ENCODE peak calls at places on chromosomes 2 and 18, in six cellular contexts. One of them, this sample, is unnamed.

GRCh38 chr2:54502731-54503130 is 46.6 kb downstream of the SPTBN1 start:
- DNase-seq in IMR-90: no peak
- DNase-seq in HCT116: no peak
- DNase-seq in HepG2: no peak
- DNase-seq in GM12878: no peak
- DNase-seq in K562: no peak
- DNase-seq in this sample: no peak

GRCh38 chr2:202378661-202379338 is 2.7 kb downstream of the BMPR2 start:
- DNase-seq in IMR-90: no peak
- DNase-seq in HCT116: no peak
- DNase-seq in HepG2: no peak
- DNase-seq in GM12878: no peak
- DNase-seq in K562: no peak
- DNase-seq in this sample: no peak

GRCh38 chr2:128155970-128156369 is 65.0 kb downstream of the UGGT1 start:
- DNase-seq in IMR-90: no peak
- DNase-seq in HCT116: no peak
- DNase-seq in HepG2: no peak
- DNase-seq in GM12878: no peak
- DNase-seq in K562: no peak
- DNase-seq in this sample: no peak

GRCh38 chr18:2223859-2224258 is 347.4 kb downstream of the METTL4 start:
- DNase-seq in IMR-90: peak
- DNase-seq in HCT116: peak
- DNase-seq in HepG2: peak
- DNase-seq in GM12878: no peak
- DNase-seq in K562: peak
- DNase-seq in this sample: no peak

GRCh38 chr2:20184067-20184938 is 40.6 kb downstream of the SDC1 start:
- DNase-seq in IMR-90: peak
- DNase-seq in HCT116: no peak
- DNase-seq in HepG2: peak
- DNase-seq in GM12878: no peak
- DNase-seq in K562: no peak
- DNase-seq in this sample: peak

GRCh38 chr2:239289545-239289944 is 111.3 kb downstream of the HDAC4 start:
- DNase-seq in IMR-90: no peak
- DNase-seq in HCT116: no peak
- DNase-seq in HepG2: no peak
- DNase-seq in GM12878: no peak
- DNase-seq in K562: no peak
- DNase-seq in this sample: no peak

GRCh38 chr2:73075477-73076373 is 4.2 kb upstream of the SFXN5 start:
- DNase-seq in IMR-90: peak
- DNase-seq in HCT116: no peak
- DNase-seq in HepG2: no peak
- DNase-seq in GM12878: no peak
- DNase-seq in K562: no peak
- DNase-seq in this sample: no peak

GRCh38 chr2:231483398-231484329 is 19.4 kb upstream of the NCL start:
- DNase-seq in IMR-90: no peak
- DNase-seq in HCT116: no peak
- DNase-seq in HepG2: no peak
- DNase-seq in GM12878: no peak
- DNase-seq in K562: no peak
- DNase-seq in this sample: no peak

GRCh38 chr2:152369176-152369860 is 34.3 kb downstream of the FMNL2 start:
- DNase-seq in IMR-90: peak
- DNase-seq in HCT116: no peak
- DNase-seq in HepG2: peak
- DNase-seq in GM12878: no peak
- DNase-seq in K562: no peak
- DNase-seq in this sample: no peak

GRCh38 chr18:59123588-59124369 is 15.9 kb upstream of the SEC11C start:
- DNase-seq in IMR-90: peak
- DNase-seq in HCT116: no peak
- DNase-seq in HepG2: no peak
- DNase-seq in GM12878: no peak
- DNase-seq in K562: no peak
- DNase-seq in this sample: peak

GRCh38 chr2:157336137-157336721 is 10.6 kb upstream of the ERMN start:
- DNase-seq in IMR-90: peak
- DNase-seq in HCT116: peak
- DNase-seq in HepG2: peak
- DNase-seq in GM12878: no peak
- DNase-seq in K562: peak
- DNase-seq in this sample: peak

GRCh38 chr2:26712486-26713465 is 20.3 kb downstream of the KCNK3 start:
- DNase-seq in IMR-90: no peak
- DNase-seq in HCT116: no peak
- DNase-seq in HepG2: no peak
- DNase-seq in GM12878: no peak
- DNase-seq in K562: no peak
- DNase-seq in this sample: no peak

GRCh38 chr2:211390506-211390905 is 834.1 kb downstream of the CPS1 start:
- DNase-seq in IMR-90: no peak
- DNase-seq in HCT116: no peak
- DNase-seq in HepG2: no peak
- DNase-seq in GM12878: no peak
- DNase-seq in K562: no peak
- DNase-seq in this sample: no peak

GRCh38 chr2:24926220-24926601 is 6.2 kb upstream of the ADCY3 start:
- DNase-seq in IMR-90: no peak
- DNase-seq in HCT116: no peak
- DNase-seq in HepG2: no peak
- DNase-seq in GM12878: no peak
- DNase-seq in K562: no peak
- DNase-seq in this sample: no peak
- H3K4me3 ChIP-seq in IMR-90: no peak
- H3K4me3 ChIP-seq in HCT116: no peak
- H3K4me3 ChIP-seq in HepG2: no peak
- H3K4me3 ChIP-seq in GM12878: no peak
- H3K4me3 ChIP-seq in K562: no peak
- H3K4me3 ChIP-seq in this sample: no peak

GRCh38 chr18:75353357-75353756 is 74.1 kb downstream of the SMIM21 start:
- DNase-seq in IMR-90: no peak
- DNase-seq in HCT116: no peak
- DNase-seq in HepG2: no peak
- DNase-seq in GM12878: no peak
- DNase-seq in K562: no peak
- DNase-seq in this sample: no peak
- TF ChIP-seq RAD21 in IMR-90: no peak
- TF ChIP-seq RAD21 in HCT116: no peak
- TF ChIP-seq RAD21 in HepG2: no peak
- TF ChIP-seq RAD21 in GM12878: no peak
- TF ChIP-seq RAD21 in K562: no peak
- TF ChIP-seq RAD21 in this sample: no peak

GRCh38 chr2:42008241-42008911 is 39.4 kb upstream of the PKDCC start:
- DNase-seq in IMR-90: peak
- DNase-seq in HCT116: no peak
- DNase-seq in HepG2: no peak
- DNase-seq in GM12878: no peak
- DNase-seq in K562: no peak
- DNase-seq in this sample: no peak
- H3K4me3 ChIP-seq in IMR-90: no peak
- H3K4me3 ChIP-seq in HCT116: no peak
- H3K4me3 ChIP-seq in HepG2: no peak
- H3K4me3 ChIP-seq in GM12878: no peak
- H3K4me3 ChIP-seq in K562: no peak
- H3K4me3 ChIP-seq in this sample: no peak

GRCh38 chr2:233824373-233824772 is 30.0 kb downstream of the HJURP start:
- DNase-seq in IMR-90: no peak
- DNase-seq in HCT116: no peak
- DNase-seq in HepG2: no peak
- DNase-seq in GM12878: no peak
- DNase-seq in K562: no peak
- DNase-seq in this sample: no peak
- TF ChIP-seq RAD21 in IMR-90: no peak
- TF ChIP-seq RAD21 in HCT116: no peak
- TF ChIP-seq RAD21 in HepG2: no peak
- TF ChIP-seq RAD21 in GM12878: no peak
- TF ChIP-seq RAD21 in K562: no peak
- TF ChIP-seq RAD21 in this sample: no peak

DNA sequence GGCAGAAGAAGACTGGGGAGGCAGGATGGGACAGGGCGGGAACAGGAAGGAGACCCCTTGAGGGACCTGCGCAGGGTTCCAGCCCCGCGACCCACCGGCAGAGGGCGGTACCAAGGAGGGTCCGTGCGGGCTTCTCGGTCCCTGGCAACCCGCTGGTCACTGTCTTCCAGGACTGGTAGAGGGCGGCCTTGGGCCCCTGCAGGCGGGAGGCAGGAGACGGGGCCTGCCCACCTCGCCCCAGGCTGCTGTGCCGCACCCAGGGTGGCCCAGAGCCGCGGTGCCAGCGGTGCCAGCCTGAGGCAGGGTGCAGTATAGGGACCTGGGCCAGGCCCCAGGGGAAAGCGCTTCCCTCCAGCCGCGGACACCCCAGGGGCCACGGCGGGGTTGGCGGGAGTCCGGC is 34.5 kb downstream of the NEURL3 start:
- DNase-seq in IMR-90: peak
- DNase-seq in HCT116: no peak
- DNase-seq in HepG2: no peak
- DNase-seq in GM12878: no peak
- DNase-seq in K562: peak
- DNase-seq in this sample: peak
- H3K4me3 ChIP-seq in IMR-90: no peak
- H3K4me3 ChIP-seq in HCT116: no peak
- H3K4me3 ChIP-seq in HepG2: no peak
- H3K4me3 ChIP-seq in GM12878: no peak
- H3K4me3 ChIP-seq in K562: no peak
- H3K4me3 ChIP-seq in this sample: no peak

DNA sequence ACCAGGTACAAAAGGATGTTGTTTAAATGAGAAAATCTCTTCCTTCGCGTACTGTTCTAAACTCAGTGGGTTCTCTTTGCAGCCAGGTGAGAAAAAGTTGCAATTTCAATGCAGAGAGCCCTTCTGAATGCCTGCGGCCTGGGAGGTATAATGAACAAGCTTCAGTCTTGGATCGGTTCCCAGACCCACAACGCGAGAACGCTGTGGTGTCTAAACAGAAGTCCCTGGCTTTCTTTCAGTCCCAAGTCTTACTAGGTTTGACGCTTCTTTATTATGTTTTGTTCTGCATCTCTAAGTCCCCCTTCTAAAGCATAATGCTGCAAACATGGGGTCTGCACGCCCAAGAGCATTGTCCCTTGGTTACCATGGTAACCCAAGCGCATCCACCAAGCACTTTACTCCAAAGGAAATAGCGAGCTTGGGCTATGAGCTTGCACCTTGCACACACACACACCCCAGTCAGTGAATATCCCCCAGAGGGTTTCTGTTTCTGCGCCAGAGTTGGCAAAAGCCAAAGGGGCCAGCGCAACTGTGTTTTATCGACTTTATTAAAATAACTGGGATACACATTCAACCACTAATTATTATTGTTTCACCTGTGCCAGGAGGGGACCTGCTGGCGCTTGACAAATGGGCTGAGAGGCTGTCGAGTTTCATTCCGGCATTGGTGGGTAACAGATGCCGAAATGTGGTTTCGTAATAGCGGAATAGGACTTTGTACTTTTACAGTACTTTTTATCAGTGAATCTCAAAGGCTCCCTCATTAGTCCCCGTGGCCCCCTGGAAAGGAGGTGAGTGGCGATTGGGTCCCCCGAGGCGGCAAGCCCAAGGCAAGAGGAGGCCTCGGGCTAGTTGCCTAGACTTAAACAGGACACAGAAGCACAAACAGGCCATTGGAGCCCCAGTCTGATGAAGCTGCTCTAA is 193.6 kb downstream of the INO80D start:
- DNase-seq in IMR-90: peak
- DNase-seq in HCT116: no peak
- DNase-seq in HepG2: peak
- DNase-seq in GM12878: no peak
- DNase-seq in K562: no peak
- DNase-seq in this sample: no peak
- TF ChIP-seq RAD21 in IMR-90: no peak
- TF ChIP-seq RAD21 in HCT116: no peak
- TF ChIP-seq RAD21 in HepG2: no peak
- TF ChIP-seq RAD21 in GM12878: no peak
- TF ChIP-seq RAD21 in K562: no peak
- TF ChIP-seq RAD21 in this sample: no peak

GRCh38 chr18:48136051-48136543 is 205.6 kb upstream of the SMAD2 start:
- DNase-seq in IMR-90: no peak
- DNase-seq in HCT116: no peak
- DNase-seq in HepG2: no peak
- DNase-seq in GM12878: no peak
- DNase-seq in K562: no peak
- DNase-seq in this sample: no peak
- H3K4me3 ChIP-seq in IMR-90: no peak
- H3K4me3 ChIP-seq in HCT116: peak
- H3K4me3 ChIP-seq in HepG2: peak
- H3K4me3 ChIP-seq in GM12878: no peak
- H3K4me3 ChIP-seq in K562: no peak
- H3K4me3 ChIP-seq in this sample: peak

GRCh38 chr2:10039658-10040410 is 3.5 kb upstream of the KLF11 start:
- DNase-seq in IMR-90: no peak
- DNase-seq in HCT116: no peak
- DNase-seq in HepG2: no peak
- DNase-seq in GM12878: no peak
- DNase-seq in K562: no peak
- DNase-seq in this sample: no peak
- TF ChIP-seq RAD21 in IMR-90: no peak
- TF ChIP-seq RAD21 in HCT116: no peak
- TF ChIP-seq RAD21 in HepG2: no peak
- TF ChIP-seq RAD21 in GM12878: no peak
- TF ChIP-seq RAD21 in K562: no peak
- TF ChIP-seq RAD21 in this sample: no peak

GRCh38 chr2:68692511-68692910 is 42.1 kb upstream of the ARHGAP25 start:
- DNase-seq in IMR-90: no peak
- DNase-seq in HCT116: no peak
- DNase-seq in HepG2: no peak
- DNase-seq in GM12878: no peak
- DNase-seq in K562: no peak
- DNase-seq in this sample: no peak

GRCh38 chr2:68693947-68694346 is 40.7 kb upstream of the ARHGAP25 start:
- DNase-seq in IMR-90: no peak
- DNase-seq in HCT116: no peak
- DNase-seq in HepG2: no peak
- DNase-seq in GM12878: no peak
- DNase-seq in K562: no peak
- DNase-seq in this sample: no peak

GRCh38 chr2:68687018-68687417 is 43.6 kb downstream of the PROKR1 start:
- DNase-seq in IMR-90: no peak
- DNase-seq in HCT116: no peak
- DNase-seq in HepG2: no peak
- DNase-seq in GM12878: no peak
- DNase-seq in K562: no peak
- DNase-seq in this sample: no peak

GRCh38 chr2:68689553-68690537 is 44.8 kb upstream of the ARHGAP25 start:
- DNase-seq in IMR-90: no peak
- DNase-seq in HCT116: no peak
- DNase-seq in HepG2: no peak
- DNase-seq in GM12878: peak
- DNase-seq in K562: no peak
- DNase-seq in this sample: no peak

DNA sequence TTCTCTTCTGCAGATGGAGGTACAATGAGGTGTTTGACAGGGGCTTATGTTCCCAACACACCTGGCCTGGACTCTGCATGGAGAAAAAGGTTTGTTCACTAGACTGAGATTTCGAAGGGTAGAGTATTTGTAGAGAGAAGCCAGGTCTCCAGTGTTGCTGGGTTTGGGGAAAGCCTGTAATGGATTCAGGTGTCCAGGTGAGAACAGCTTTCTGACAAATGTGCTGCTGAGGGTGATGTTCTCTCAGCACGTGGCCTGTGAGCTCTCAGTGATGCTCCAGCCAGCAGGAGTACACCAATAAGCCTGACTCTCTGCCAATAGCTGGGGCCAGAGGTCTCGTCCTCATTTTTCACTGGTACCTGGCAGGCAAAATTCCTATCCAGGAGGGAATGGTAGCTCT is 43.8 kb upstream of the ARHGAP25 start:
- DNase-seq in IMR-90: no peak
- DNase-seq in HCT116: no peak
- DNase-seq in HepG2: no peak
- DNase-seq in GM12878: no peak
- DNase-seq in K562: no peak
- DNase-seq in this sample: no peak
- H3K4me3 ChIP-seq in IMR-90: no peak
- H3K4me3 ChIP-seq in HCT116: no peak
- H3K4me3 ChIP-seq in HepG2: no peak
- H3K4me3 ChIP-seq in GM12878: peak
- H3K4me3 ChIP-seq in K562: no peak
- H3K4me3 ChIP-seq in this sample: no peak